ENCODE peak calls at places on chromosomes 6 and 20, in ten cellular contexts. A is uterus, G is ovary, I is thyroid gland, N is tibial nerve, Z is HepG2, W is IMR-90, P is heart left ventricle, S is body of pancreas, M is breast epithelium. L is an unnamed sample. For H3K4me1, the result is how much of the 10 kb centered on the place peaks cover.

GRCh38 chr6:7143161-7143974 is 35.6 kb downstream of the RREB1 start:
- DNase-seq in M (no peak), I (no peak), W (no peak), G (no peak), A (no peak), S (peak), P (no peak), Z (peak), N (no peak), L (no peak)

GRCh38 chr6:168744866-168745265 is 303.9 kb downstream of the SMOC2 start:
- DNase-seq in A (no peak), G (no peak), I (no peak), S (no peak), W (no peak), M (no peak), N (no peak), Z (no peak), P (no peak), L (no peak)

GRCh38 chr6:107152633-107153032 is 37.3 kb upstream of the BEND3 start:
- DNase-seq in Z (peak), G (no peak), I (no peak), M (no peak), A (no peak), P (no peak), W (no peak), N (no peak), S (peak), L (no peak)

GRCh38 chr6:9002833-9003232 is 567.5 kb upstream of the SLC35B3 start:
- DNase-seq in W (no peak), G (no peak), M (no peak), I (no peak), N (no peak), A (no peak), Z (no peak), S (no peak), P (no peak), L (no peak)

GRCh38 chr6:95866732-95867131 is 149.0 kb upstream of the FUT9 start:
- DNase-seq in N (no peak), M (no peak), W (no peak), A (no peak), P (no peak), S (peak), Z (peak), I (peak), G (no peak), L (no peak)

GRCh38 chr6:147438758-147439528 is 69.5 kb upstream of the SAMD5 start:
- DNase-seq in S (no peak), W (no peak), G (no peak), Z (no peak), A (no peak), P (no peak), M (no peak), N (no peak), I (no peak), L (no peak)

GRCh38 chr6:112983741-112984221 is 636.7 kb downstream of the RFPL4B start:
- DNase-seq in N (no peak), I (no peak), Z (no peak), W (peak), M (no peak), A (no peak), G (no peak), P (no peak), S (no peak), L (no peak)

GRCh38 chr6:93294879-93295278 is 124.5 kb downstream of the EPHA7 start:
- DNase-seq in N (no peak), G (no peak), Z (no peak), W (no peak), P (no peak), A (no peak), S (no peak), I (no peak), M (no peak), L (no peak)

GRCh38 chr6:45816674-45817297 is 198.9 kb downstream of the CLIC5 start:
- DNase-seq in I (no peak), A (no peak), M (no peak), G (no peak), P (no peak), S (no peak), Z (no peak), W (peak), N (no peak), L (no peak)

GRCh38 chr6:157045831-157046454 is 268.8 kb downstream of the ARID1B start:
- DNase-seq in S (no peak), N (no peak), M (no peak), Z (peak), G (no peak), I (no peak), A (no peak), W (peak), P (no peak), L (no peak)

GRCh38 chr6:30837870-30838269 is 46.4 kb upstream of the DDR1 start:
- DNase-seq in M (no peak), S (no peak), Z (no peak), A (no peak), P (no peak), G (no peak), N (no peak), I (no peak), W (no peak), L (no peak)

GRCh38 chr20:37741055-37741454 is 47.2 kb downstream of the CTNNBL1 start:
- DNase-seq in W (peak), M (no peak), G (no peak), P (no peak), Z (peak), S (no peak), I (no peak), A (no peak), N (no peak), L (no peak)

GRCh38 chr6:33077908-33078307 is 2.1 kb downstream of the HLA-DPB1 start:
- DNase-seq in I (no peak), P (peak), N (no peak), A (no peak), W (no peak), G (no peak), Z (no peak), M (no peak), S (no peak), L (no peak)

GRCh38 chr6:159968295-159969203 is at the start of gene IGF2R:
- DNase-seq in M (peak), N (peak), I (peak), A (peak), P (peak), G (peak), Z (peak), W (peak), S (peak), L (peak)

GRCh38 chr6:114762145-114762544 is 419.3 kb upstream of the HS3ST5 start:
- DNase-seq in G (no peak), P (no peak), S (no peak), M (no peak), A (no peak), W (no peak), N (no peak), I (no peak), Z (no peak), L (no peak)

GRCh38 chr6:142945071-142945445 is at the start of gene HIVEP2:
- DNase-seq in N (peak), M (peak), W (peak), Z (peak), I (peak), G (peak), S (peak), P (peak), A (peak), L (peak)

GRCh38 chr6:142944126-142945066 is 580 bp downstream of the HIVEP2 start:
- DNase-seq in S (peak), N (peak), A (peak), G (peak), M (peak), W (peak), I (peak), Z (peak), P (peak), L (peak)

GRCh38 chr6:142946924-142947701 is 2.1 kb upstream of the HIVEP2 start:
- DNase-seq in W (peak), G (peak), A (peak), M (peak), S (peak), P (peak), N (peak), Z (peak), I (peak), L (peak)

GRCh38 chr6:142946181-142946923 is 1.4 kb upstream of the HIVEP2 start:
- DNase-seq in G (peak), S (peak), I (peak), N (peak), W (peak), M (peak), A (peak), P (peak), Z (peak), L (peak)

DNA sequence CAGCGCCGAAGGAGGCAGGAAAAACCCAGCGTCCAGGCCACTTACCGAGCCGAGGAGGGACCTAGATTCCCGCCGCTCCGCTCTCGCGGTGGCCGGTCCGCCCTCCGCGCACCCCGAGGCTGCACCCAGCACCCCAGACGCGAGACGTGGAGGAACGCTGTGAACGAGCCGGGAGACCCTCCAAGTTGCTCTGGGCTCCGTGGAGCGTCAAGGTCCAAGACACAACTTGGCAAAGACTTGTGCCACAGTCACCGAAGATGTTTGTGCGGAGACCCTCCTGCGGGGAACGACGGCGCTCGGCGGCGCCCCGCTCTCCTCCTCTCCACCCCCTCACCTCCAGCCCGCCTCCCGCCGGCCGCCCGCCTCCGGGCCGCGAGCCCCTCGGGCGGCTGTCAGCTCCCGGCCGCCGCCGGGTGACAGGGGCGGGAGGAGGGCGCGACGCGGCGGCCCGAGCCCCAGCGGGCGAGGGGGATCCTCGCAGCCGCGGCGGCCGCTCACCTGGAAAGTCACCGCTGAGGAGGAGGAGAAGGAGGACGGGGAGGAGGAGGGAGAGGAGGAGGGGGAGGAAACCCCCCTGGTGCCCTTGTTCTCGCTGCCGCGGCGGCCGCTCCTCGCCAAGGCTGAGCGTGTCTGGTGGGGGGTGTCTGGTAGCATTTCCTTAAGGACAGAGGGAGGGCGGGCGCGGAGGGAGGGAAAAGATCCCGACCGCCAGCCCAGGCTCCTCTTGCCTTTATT is 637 bp upstream of the HIVEP2 start:
- DNase-seq in I (peak), N (no peak), W (no peak), G (no peak), Z (no peak), P (peak), S (peak), A (no peak), M (no peak), L (no peak)
- H3K4me1 ChIP-seq in I (under half), N (under half), W (under half), G (under half), Z (under half), P (under half), S (under half), A (under half), M (under half), L (under half)

DNA sequence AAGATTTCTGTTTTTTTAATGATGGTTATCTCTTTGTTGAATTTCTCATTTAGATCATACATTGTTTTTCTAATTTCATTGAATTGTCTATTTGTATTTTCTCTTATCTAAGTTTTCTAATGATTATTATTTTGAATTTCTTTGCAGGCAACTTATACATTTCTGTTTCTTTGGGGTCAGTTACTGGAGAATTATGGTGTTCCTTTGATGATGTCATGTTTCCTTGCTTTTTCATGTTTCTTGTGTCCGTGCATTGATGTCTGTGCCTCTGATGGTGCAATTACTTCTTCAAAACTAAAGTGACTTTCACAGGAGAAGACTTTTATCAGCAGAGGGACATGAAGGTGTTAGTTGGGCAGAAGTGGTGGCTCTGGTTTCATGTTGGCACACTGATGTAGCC is 270.7 kb upstream of the MOCS1 start:
- DNase-seq in S (no peak), P (no peak), Z (no peak), G (no peak), I (no peak), M (no peak), N (no peak), W (no peak), A (no peak), L (no peak)
- TF ChIP-seq POLR2A in S (no peak), P (no peak), Z (no peak), G (no peak), I (no peak), M (no peak), N (no peak), W (no peak), A (no peak), L (no peak)

GRCh38 chr20:58895796-58896180 is 43.3 kb downstream of the GNAS start:
- DNase-seq in S (no peak), Z (no peak), G (no peak), A (no peak), M (no peak), N (no peak), P (no peak), W (no peak), I (peak), L (no peak)

GRCh38 chr20:58893355-58894151 is 41.0 kb downstream of the GNAS start:
- DNase-seq in N (no peak), Z (no peak), P (no peak), A (no peak), M (no peak), G (no peak), W (peak), I (no peak), S (no peak), L (no peak)

GRCh38 chr20:58892932-58893224 is 40.4 kb downstream of the GNAS start:
- DNase-seq in S (no peak), N (no peak), M (no peak), W (no peak), A (no peak), G (no peak), P (no peak), Z (no peak), I (no peak), L (no peak)

GRCh38 chr20:58895099-58895795 is 42.7 kb downstream of the GNAS start:
- DNase-seq in G (no peak), P (no peak), S (no peak), W (no peak), Z (no peak), I (no peak), N (no peak), A (no peak), M (no peak), L (no peak)

GRCh38 chr20:58894652-58895051 is 42.1 kb downstream of the GNAS start:
- DNase-seq in P (no peak), S (no peak), A (no peak), Z (no peak), N (no peak), I (no peak), W (no peak), G (no peak), M (no peak), L (no peak)
- H3K4me1 ChIP-seq in P (half or more), S (half or more), A (under half), Z (under half), N (under half), I (half or more), W (under half), G (under half), M (under half), L (under half)

DNA sequence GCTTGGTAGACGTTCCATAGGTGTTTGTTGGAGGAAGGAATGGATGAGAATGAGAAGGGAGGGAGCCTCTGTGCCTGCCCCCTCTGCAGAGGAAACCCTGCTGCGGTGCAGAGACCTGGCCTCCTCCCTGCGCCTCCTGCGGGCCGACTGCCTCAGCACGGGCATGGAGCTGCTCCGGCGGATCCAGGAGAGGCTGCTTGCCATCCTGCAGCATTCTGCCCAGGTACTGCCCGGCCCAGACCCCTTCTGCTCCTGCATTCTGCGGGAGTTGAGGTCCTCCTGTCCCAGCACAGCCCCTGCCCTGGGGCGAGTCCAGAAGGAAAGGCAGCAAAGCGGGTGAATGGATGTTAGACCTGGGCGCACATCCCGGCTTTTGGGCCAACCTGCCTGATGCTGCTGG is 6.1 kb downstream of the DNPH1 start:
- DNase-seq in Z (no peak), M (no peak), P (no peak), S (no peak), W (no peak), N (no peak), I (no peak), G (no peak), A (no peak), L (no peak)
- TF ChIP-seq POLR2A in Z (no peak), M (no peak), P (no peak), S (no peak), W (no peak), N (no peak), I (no peak), G (no peak), A (no peak), L (no peak)

GRCh38 chr6:122797537-122797936 is 8.5 kb downstream of the SMPDL3A start:
- DNase-seq in P (no peak), W (no peak), M (no peak), N (no peak), Z (no peak), A (no peak), G (no peak), S (no peak), I (no peak), L (no peak)
- H3K4me1 ChIP-seq in P (under half), W (under half), M (under half), N (under half), Z (half or more), A (under half), G (under half), S (half or more), I (under half), L (under half)

GRCh38 chr6:37049990-37050853 is 44.8 kb downstream of the FGD2 start:
- DNase-seq in I (peak), W (no peak), M (no peak), Z (no peak), G (no peak), S (peak), P (peak), A (no peak), N (no peak), L (peak)
- TF ChIP-seq POLR2A in I (no peak), W (no peak), M (no peak), Z (no peak), G (no peak), S (no peak), P (no peak), A (no peak), N (no peak), L (no peak)

GRCh38 chr20:17964632-17965031 is 4.0 kb downstream of the SNX5 start:
- DNase-seq in N (no peak), M (no peak), P (no peak), A (no peak), W (no peak), Z (no peak), G (no peak), I (no peak), S (no peak), L (no peak)

GRCh38 chr20:17965042-17965697 is 3.4 kb downstream of the SNX5 start:
- DNase-seq in W (no peak), P (no peak), M (no peak), S (no peak), Z (peak), I (no peak), A (no peak), G (no peak), N (no peak), L (no peak)

GRCh38 chr20:17961600-17961965 is 7.0 kb downstream of the SNX5 start:
- DNase-seq in P (no peak), N (no peak), Z (no peak), S (no peak), I (no peak), A (no peak), G (no peak), M (no peak), W (peak), L (no peak)

GRCh38 chr20:17963114-17963897 is 5.3 kb downstream of the SNX5 start:
- DNase-seq in A (no peak), Z (no peak), M (no peak), W (no peak), S (no peak), N (no peak), I (no peak), G (no peak), P (no peak), L (no peak)

DNA sequence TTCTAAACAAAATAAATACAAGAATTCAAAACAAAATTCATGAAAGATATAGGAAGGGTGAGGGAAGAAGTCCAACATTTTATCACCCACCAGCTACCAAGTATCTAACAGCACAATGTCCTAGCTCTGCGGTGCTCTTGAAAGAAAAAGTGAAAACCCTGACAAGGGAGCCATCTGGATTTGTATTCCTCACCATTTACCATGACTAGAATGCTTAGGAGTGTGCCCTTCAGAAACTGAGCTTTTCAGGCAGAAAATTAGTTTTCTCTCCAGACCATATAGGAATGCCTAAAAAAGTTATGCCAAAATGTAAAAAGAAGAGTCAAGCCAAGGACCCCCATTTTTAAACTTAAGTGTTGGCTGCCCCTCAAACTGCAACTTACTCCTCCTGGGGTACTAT is 4.5 kb downstream of the SNX5 start:
- DNase-seq in S (no peak), Z (no peak), G (no peak), A (no peak), I (no peak), N (no peak), M (no peak), W (no peak), P (no peak), L (no peak)
- H3K4me1 ChIP-seq in S (half or more), Z (half or more), G (under half), A (under half), I (half or more), N (under half), M (under half), W (under half), P (half or more), L (under half)

DNA sequence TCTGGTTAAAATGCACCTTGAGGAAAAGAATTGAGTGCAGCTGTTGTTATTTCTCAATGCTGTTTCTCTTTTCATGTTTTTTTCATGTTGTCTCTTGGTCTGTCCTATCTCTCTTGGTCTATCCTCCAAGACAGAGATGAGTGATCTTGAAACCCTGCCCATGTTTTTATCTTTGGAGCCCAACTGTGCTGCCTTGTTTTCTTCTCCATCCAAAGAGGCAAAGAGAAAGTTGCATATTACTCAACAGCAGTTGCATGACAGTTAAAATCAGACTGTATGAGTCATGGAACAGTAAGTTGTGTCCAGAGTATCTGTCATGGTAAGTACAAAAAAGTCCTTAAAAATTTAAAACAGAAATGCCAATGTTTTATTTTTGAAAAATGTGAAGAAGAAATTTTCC is 26.2 kb downstream of the BCAS1 start:
- DNase-seq in Z (no peak), S (no peak), M (no peak), I (no peak), P (no peak), W (peak), A (no peak), N (no peak), G (no peak), L (no peak)
- TF ChIP-seq POLR2A in Z (no peak), S (no peak), M (no peak), I (no peak), P (no peak), W (no peak), A (no peak), N (no peak), G (no peak), L (no peak)